ENCODE peak calls at places on chromosome 15, in nine cellular contexts. S is endothelial cell of umbilical vein; P is fibroblast of mammary gland; F is naive thymus-derived CD8-positive, alpha-beta T cell; L is DMS79 treated with DMSO at 0.1 percent for 48 hours; Q is body of pancreas; C is nephron progenitor cell; J is NCI-H1092 treated with DMSO at 0.1 percent for 48 hours; G is neural progenitor cell. R is an unnamed sample.

GRCh38 chr15:29476503-29477080 is 207.0 kb upstream of the NSMCE3 start:
- DNase-seq in S (no peak), P (no peak), F (no peak), L (no peak), Q (no peak), C (no peak), J (no peak), G (no peak), R (no peak)

GRCh38 chr15:65611888-65612615 is 1.1 kb upstream of the INTS14 start:
- DNase-seq in S (peak; percentile 5), P (no peak), F (no peak), L (no peak), Q (no peak), C (peak; percentile 8), J (no peak), G (peak; percentile 61), R (no peak)

GRCh38 chr15:80811781-80812180 is 32.6 kb downstream of the CEMIP start:
- DNase-seq in S (no peak), P (no peak), F (no peak), L (no peak), Q (no peak), C (no peak), J (no peak), G (no peak), R (no peak)

GRCh38 chr15:68644996-68645395 is 66.2 kb downstream of the CORO2B start:
- DNase-seq in S (no peak), P (no peak), F (no peak), L (no peak), Q (no peak), C (no peak), J (no peak), G (no peak), R (no peak)

GRCh38 chr15:40789999-40790398 is 16.9 kb upstream of the ZFYVE19 start:
- DNase-seq in S (no peak), P (no peak), F (no peak), L (no peak), Q (no peak), C (no peak), J (no peak), G (peak; percentile 43), R (no peak)

GRCh38 chr15:78635346-78635745 is 5.7 kb downstream of the CHRNB4 start:
- DNase-seq in S (no peak), P (no peak), F (no peak), L (no peak), Q (no peak), C (no peak), J (no peak), G (no peak), R (no peak)

GRCh38 chr15:27832263-27832647 is 266.9 kb downstream of the OCA2 start:
- DNase-seq in S (no peak), P (no peak), F (no peak), L (no peak), Q (no peak), C (no peak), J (no peak), G (no peak), R (no peak)

GRCh38 chr15:75061272-75061671 is 37.9 kb downstream of the PPCDC start:
- DNase-seq in S (no peak), P (peak; percentile 55), F (no peak), L (no peak), Q (no peak), C (no peak), J (no peak), G (no peak), R (no peak)

GRCh38 chr15:101492752-101493692 is 3.5 kb upstream of the PCSK6 start:
- DNase-seq in S (no peak), P (no peak), F (no peak), L (no peak), Q (no peak), C (no peak), J (no peak), G (no peak), R (no peak)

GRCh38 chr15:65887565-65887964 is 18.3 kb downstream of the RAB11A start:
- DNase-seq in S (no peak), P (no peak), F (peak; percentile 71), L (no peak), Q (no peak), C (no peak), J (no peak), G (no peak), R (no peak)

GRCh38 chr15:83582386-83582785 is 71.5 kb upstream of the ADAMTSL3 start:
- DNase-seq in S (no peak), P (peak; percentile 12), F (no peak), L (no peak), Q (no peak), C (no peak), J (no peak), G (no peak), R (no peak)

GRCh38 chr15:81880833-81881232 is 165.0 kb downstream of the MEX3B start:
- DNase-seq in S (no peak), P (no peak), F (no peak), L (peak; percentile 37), Q (no peak), C (no peak), J (peak; percentile 9), G (no peak), R (no peak)

GRCh38 chr15:83372434-83372873 is 74.7 kb upstream of the SH3GL3 start:
- DNase-seq in S (no peak), P (no peak), F (no peak), L (no peak), Q (no peak), C (no peak), J (no peak), G (peak; percentile 37), R (peak; percentile 82)

GRCh38 chr15:55599384-55599783 is 11.2 kb upstream of the PYGO1 start:
- DNase-seq in S (no peak), P (no peak), F (no peak), L (no peak), Q (no peak), C (no peak), J (no peak), G (no peak), R (no peak)

GRCh38 chr15:75725719-75726607 is 13.3 kb upstream of the CSPG4 start:
- DNase-seq in S (no peak), P (no peak), F (no peak), L (no peak), Q (no peak), C (no peak), J (no peak), G (no peak), R (no peak)

GRCh38 chr15:59918994-59919951 is 84.8 kb upstream of the FOXB1 start:
- DNase-seq in S (peak; percentile 26), P (peak; percentile 82), F (no peak), L (no peak), Q (no peak), C (no peak), J (no peak), G (no peak), R (no peak)

GRCh38 chr15:70475921-70476320 is 287.4 kb downstream of the UACA start:
- DNase-seq in S (no peak), P (no peak), F (no peak), L (no peak), Q (no peak), C (no peak), J (no peak), G (no peak), R (no peak)

GRCh38 chr15:85646538-85647091 is 148.1 kb downstream of the KLHL25 start:
- DNase-seq in S (peak; percentile 12), P (peak; percentile 72), F (peak; percentile 51), L (no peak), Q (no peak), C (no peak), J (no peak), G (no peak), R (no peak)

GRCh38 chr15:58393196-58393790 is 38.5 kb upstream of the LIPC start:
- DNase-seq in S (no peak), P (peak; percentile 37), F (no peak), L (peak; percentile 64), Q (no peak), C (no peak), J (no peak), G (peak; percentile 60), R (no peak)

GRCh38 chr15:99738047-99738847 is 5.0 kb upstream of the LYSMD4 start:
- DNase-seq in S (no peak), P (no peak), F (no peak), L (no peak), Q (no peak), C (no peak), J (no peak), G (no peak), R (no peak)

GRCh38 chr15:100525894-100526512 is 2.7 kb downstream of the CERS3 start:
- DNase-seq in S (no peak), P (no peak), F (no peak), L (no peak), Q (peak; percentile 84), C (no peak), J (peak; percentile 79), G (no peak), R (no peak)

GRCh38 chr15:40928975-40929729 is at the start of gene DLL4:
- DNase-seq in S (peak; percentile 94), P (peak; percentile 21), F (no peak), L (peak; percentile 50), Q (peak; percentile 64), C (peak; percentile 75), J (peak; percentile 88), G (peak; percentile 81), R (peak; percentile 90)

R was measured in NCI-H82.